ENCODE peak calls at places on chromosomes 7 and 10, in nine cellular contexts. V is GM13976, D is ovary, W is mucosa of descending colon, R is HL-60, J is fibroblast of pulmonary artery, O is RWPE2, U is right atrium auricular region, T is tibial nerve. Y is an unnamed sample.

GRCh38 chr10:110893559-110894179 is 21.9 kb downstream of the PDCD4 start:
- DNase-seq in V (peak), D (no peak), W (no peak), R (peak), J (peak), O (no peak), U (no peak), T (no peak), Y (peak)

GRCh38 chr7:129925416-129926002 is 27.3 kb downstream of the UBE2H start:
- DNase-seq in V (no peak), D (no peak), W (no peak), R (no peak), J (peak), O (no peak), U (no peak), T (no peak), Y (no peak)

GRCh38 chr7:77331938-77332695 is 84.0 kb downstream of the GSAP start:
- DNase-seq in V (peak), D (peak), W (peak), R (peak), J (peak), O (no peak), U (peak), T (no peak), Y (peak)

GRCh38 chr10:6491841-6492609 is 88.1 kb downstream of the PRKCQ start:
- DNase-seq in V (no peak), D (no peak), W (no peak), R (no peak), J (no peak), O (peak), U (no peak), T (no peak), Y (no peak)

GRCh38 chr10:101817542-101818118 is 614 bp downstream of the OGA start:
- DNase-seq in V (peak), D (peak), W (peak), R (no peak), J (peak), O (peak), U (peak), T (peak), Y (no peak)

GRCh38 chr10:97991875-97992274 is 38.5 kb downstream of the CRTAC1 start:
- DNase-seq in V (no peak), D (no peak), W (peak), R (no peak), J (peak), O (no peak), U (no peak), T (no peak), Y (no peak)

GRCh38 chr10:126686732-126687693 is 16.5 kb upstream of the C10orf90 start:
- DNase-seq in V (no peak), D (no peak), W (no peak), R (no peak), J (no peak), O (no peak), U (no peak), T (no peak), Y (no peak)

GRCh38 chr7:22627136-22627535 is 99.9 kb upstream of the IL6 start:
- DNase-seq in V (no peak), D (no peak), W (no peak), R (no peak), J (peak), O (no peak), U (no peak), T (no peak), Y (no peak)

GRCh38 chr10:22779331-22780019 is 65.1 kb upstream of the PIP4K2A start:
- DNase-seq in V (no peak), D (no peak), W (no peak), R (no peak), J (no peak), O (no peak), U (no peak), T (no peak), Y (no peak)

GRCh38 chr10:2146079-2146478 is 408.8 kb upstream of the ADARB2 start:
- DNase-seq in V (no peak), D (no peak), W (no peak), R (no peak), J (no peak), O (no peak), U (no peak), T (no peak), Y (no peak)

GRCh38 chr10:2145486-2145885 is 408.2 kb upstream of the ADARB2 start:
- DNase-seq in V (no peak), D (no peak), W (no peak), R (no peak), J (no peak), O (no peak), U (no peak), T (no peak), Y (no peak)

GRCh38 chr10:2143213-2143882 is 406.0 kb upstream of the ADARB2 start:
- DNase-seq in V (no peak), D (no peak), W (no peak), R (no peak), J (no peak), O (no peak), U (no peak), T (no peak), Y (no peak)

GRCh38 chr10:2150315-2150714 is 413.0 kb upstream of the ADARB2 start:
- DNase-seq in V (no peak), D (no peak), W (no peak), R (no peak), J (no peak), O (no peak), U (no peak), T (no peak), Y (no peak)

GRCh38 chr10:2144584-2144983 is 407.3 kb upstream of the ADARB2 start:
- DNase-seq in V (no peak), D (no peak), W (no peak), R (no peak), J (no peak), O (no peak), U (no peak), T (no peak), Y (no peak)
- TF ChIP-seq CTCF in V (no peak), D (no peak), W (no peak), R (no peak), J (no peak), O (no peak), U (no peak), T (no peak), Y (no peak)

DNA sequence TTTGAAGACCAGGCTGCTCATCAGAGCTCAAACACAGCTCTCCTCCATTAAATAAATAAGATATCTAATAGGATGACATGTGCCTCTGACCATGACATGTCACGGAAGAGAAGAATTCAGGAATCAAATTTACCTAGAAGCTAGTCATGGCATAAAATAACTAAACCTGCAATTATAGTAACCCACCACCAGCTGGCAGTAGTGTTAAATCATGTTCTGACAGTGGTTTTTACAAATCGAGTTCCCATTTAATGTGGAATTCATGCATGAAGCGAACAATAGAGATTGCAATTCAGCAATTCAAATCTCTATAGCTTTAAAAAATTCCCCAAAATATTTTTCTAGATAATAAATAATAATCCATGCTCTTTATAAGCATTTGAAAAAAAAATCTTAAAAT is 74.6 kb upstream of the IKZF1 start:
- DNase-seq in V (no peak), D (no peak), W (no peak), R (no peak), J (peak), O (no peak), U (no peak), T (no peak), Y (no peak)
- TF ChIP-seq CTCF in V (no peak), D (no peak), W (no peak), R (peak), J (peak), O (no peak), U (no peak), T (no peak), Y (peak)

DNA sequence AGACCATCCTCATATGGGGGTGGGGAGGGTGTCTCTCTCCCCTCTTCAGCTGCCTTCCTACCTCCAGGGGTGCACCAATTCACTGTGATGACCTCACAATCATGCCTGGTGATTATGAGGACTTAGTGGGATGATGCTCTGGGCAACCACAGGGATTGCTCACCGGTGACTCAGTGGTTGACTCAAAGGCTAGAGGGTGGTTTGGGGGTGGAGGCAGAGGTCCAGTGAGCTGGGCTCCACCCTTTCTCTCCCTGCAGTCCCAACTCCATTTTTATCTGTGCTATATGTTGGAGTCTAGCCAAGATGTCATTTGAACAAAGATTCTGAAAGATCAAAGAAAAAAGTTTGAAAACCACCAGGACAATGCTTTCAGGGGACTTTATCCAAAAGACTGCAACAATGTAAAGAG is 286.9 kb downstream of the KCNMA1 start:
- DNase-seq in V (no peak), D (peak), W (no peak), R (peak), J (peak), O (peak), U (peak), T (no peak), Y (no peak)
- TF ChIP-seq CTCF in V (no peak), D (no peak), W (no peak), R (no peak), J (no peak), O (peak), U (no peak), T (no peak), Y (no peak)

GRCh38 chr7:116162992-116163391 is 47.3 kb upstream of the TES start:
- DNase-seq in V (no peak), D (no peak), W (no peak), R (no peak), J (no peak), O (no peak), U (no peak), T (no peak), Y (no peak)
- TF ChIP-seq CTCF in V (no peak), D (no peak), W (no peak), R (no peak), J (peak), O (no peak), U (no peak), T (no peak), Y (peak)